ENCODE peak calls at places on chromosomes 11 and 22, in eight cellular contexts. One of them, this sample, is unnamed.

GRCh38 chr11:76388408-76388807 is 7.3 kb downstream of the GVQW3 start:
- DNase-seq in heart right ventricle: no peak
- DNase-seq in PC-3: no peak
- DNase-seq in psoas muscle: no peak
- DNase-seq in GM23338: no peak
- DNase-seq in Panc1: no peak
- DNase-seq in kidney epithelial cell: no peak
- DNase-seq in prostate gland: no peak
- DNase-seq in this sample: no peak

GRCh38 chr11:12411806-12412727 is 34.7 kb downstream of the PARVA start:
- DNase-seq in prostate gland: no peak
- DNase-seq in PC-3: peak; percentile 79
- DNase-seq in GM23338: peak; percentile 90
- DNase-seq in kidney epithelial cell: peak; percentile 83
- DNase-seq in Panc1: no peak
- DNase-seq in psoas muscle: peak; percentile 79
- DNase-seq in heart right ventricle: peak; percentile 57
- DNase-seq in this sample: peak; percentile 39

GRCh38 chr11:10591741-10592140 is 23.3 kb upstream of the LYVE1 start:
- DNase-seq in heart right ventricle: no peak
- DNase-seq in GM23338: no peak
- DNase-seq in Panc1: no peak
- DNase-seq in PC-3: no peak
- DNase-seq in prostate gland: no peak
- DNase-seq in psoas muscle: no peak
- DNase-seq in kidney epithelial cell: no peak
- DNase-seq in this sample: no peak

GRCh38 chr11:118652681-118653181 is 26.7 kb downstream of the TREH start:
- DNase-seq in kidney epithelial cell: no peak
- DNase-seq in prostate gland: no peak
- DNase-seq in PC-3: no peak
- DNase-seq in Panc1: no peak
- DNase-seq in psoas muscle: no peak
- DNase-seq in heart right ventricle: no peak
- DNase-seq in GM23338: no peak
- DNase-seq in this sample: no peak

GRCh38 chr11:86214710-86215109 is 29.8 kb upstream of the EED start:
- DNase-seq in GM23338: no peak
- DNase-seq in heart right ventricle: no peak
- DNase-seq in PC-3: peak; percentile 21
- DNase-seq in psoas muscle: no peak
- DNase-seq in Panc1: no peak
- DNase-seq in prostate gland: no peak
- DNase-seq in kidney epithelial cell: no peak
- DNase-seq in this sample: no peak

GRCh38 chr11:61037694-61038093 is 64.6 kb upstream of the CD5 start:
- DNase-seq in prostate gland: no peak
- DNase-seq in Panc1: no peak
- DNase-seq in PC-3: peak; percentile 50
- DNase-seq in kidney epithelial cell: no peak
- DNase-seq in GM23338: no peak
- DNase-seq in psoas muscle: no peak
- DNase-seq in heart right ventricle: no peak
- DNase-seq in this sample: no peak

GRCh38 chr11:17653606-17654005 is 65.8 kb upstream of the MYOD1 start:
- DNase-seq in prostate gland: no peak
- DNase-seq in GM23338: no peak
- DNase-seq in kidney epithelial cell: no peak
- DNase-seq in PC-3: no peak
- DNase-seq in Panc1: no peak
- DNase-seq in psoas muscle: no peak
- DNase-seq in heart right ventricle: no peak
- DNase-seq in this sample: no peak

GRCh38 chr11:132858203-132858602 is 674.1 kb downstream of the OPCML start:
- DNase-seq in GM23338: peak; percentile 83
- DNase-seq in heart right ventricle: no peak
- DNase-seq in PC-3: no peak
- DNase-seq in kidney epithelial cell: no peak
- DNase-seq in Panc1: no peak
- DNase-seq in psoas muscle: no peak
- DNase-seq in prostate gland: no peak
- DNase-seq in this sample: no peak

GRCh38 chr11:107468596-107468995 is 11.0 kb upstream of the CWF19L2 start:
- DNase-seq in kidney epithelial cell: no peak
- DNase-seq in heart right ventricle: no peak
- DNase-seq in PC-3: no peak
- DNase-seq in Panc1: no peak
- DNase-seq in prostate gland: no peak
- DNase-seq in psoas muscle: no peak
- DNase-seq in GM23338: no peak
- DNase-seq in this sample: no peak

GRCh38 chr11:69156673-69157155 is 979 bp downstream of the SMIM38 start:
- DNase-seq in kidney epithelial cell: no peak
- DNase-seq in PC-3: no peak
- DNase-seq in psoas muscle: no peak
- DNase-seq in heart right ventricle: no peak
- DNase-seq in prostate gland: no peak
- DNase-seq in GM23338: no peak
- DNase-seq in Panc1: no peak
- DNase-seq in this sample: no peak

GRCh38 chr11:10654211-10655150 is 39.1 kb downstream of the IRAG1 start:
- DNase-seq in GM23338: peak; percentile 67
- DNase-seq in psoas muscle: no peak
- DNase-seq in kidney epithelial cell: no peak
- DNase-seq in PC-3: peak; percentile 62
- DNase-seq in prostate gland: no peak
- DNase-seq in heart right ventricle: no peak
- DNase-seq in Panc1: no peak
- DNase-seq in this sample: no peak

GRCh38 chr11:45592581-45592980 is 72.8 kb downstream of the CHST1 start:
- DNase-seq in prostate gland: no peak
- DNase-seq in Panc1: no peak
- DNase-seq in psoas muscle: no peak
- DNase-seq in GM23338: no peak
- DNase-seq in kidney epithelial cell: no peak
- DNase-seq in heart right ventricle: no peak
- DNase-seq in PC-3: no peak
- DNase-seq in this sample: no peak

GRCh38 chr11:693887-694562 is 997 bp downstream of the DEAF1 start:
- DNase-seq in PC-3: no peak
- DNase-seq in heart right ventricle: no peak
- DNase-seq in GM23338: no peak
- DNase-seq in Panc1: no peak
- DNase-seq in prostate gland: no peak
- DNase-seq in psoas muscle: no peak
- DNase-seq in kidney epithelial cell: no peak
- DNase-seq in this sample: no peak

GRCh38 chr11:44286268-44286880 is 23.6 kb downstream of the ALX4 start:
- DNase-seq in PC-3: peak; percentile 70
- DNase-seq in GM23338: peak; percentile 93
- DNase-seq in Panc1: peak; percentile 47
- DNase-seq in kidney epithelial cell: no peak
- DNase-seq in heart right ventricle: peak; percentile 56
- DNase-seq in prostate gland: no peak
- DNase-seq in psoas muscle: peak; percentile 70
- DNase-seq in this sample: no peak

DNA sequence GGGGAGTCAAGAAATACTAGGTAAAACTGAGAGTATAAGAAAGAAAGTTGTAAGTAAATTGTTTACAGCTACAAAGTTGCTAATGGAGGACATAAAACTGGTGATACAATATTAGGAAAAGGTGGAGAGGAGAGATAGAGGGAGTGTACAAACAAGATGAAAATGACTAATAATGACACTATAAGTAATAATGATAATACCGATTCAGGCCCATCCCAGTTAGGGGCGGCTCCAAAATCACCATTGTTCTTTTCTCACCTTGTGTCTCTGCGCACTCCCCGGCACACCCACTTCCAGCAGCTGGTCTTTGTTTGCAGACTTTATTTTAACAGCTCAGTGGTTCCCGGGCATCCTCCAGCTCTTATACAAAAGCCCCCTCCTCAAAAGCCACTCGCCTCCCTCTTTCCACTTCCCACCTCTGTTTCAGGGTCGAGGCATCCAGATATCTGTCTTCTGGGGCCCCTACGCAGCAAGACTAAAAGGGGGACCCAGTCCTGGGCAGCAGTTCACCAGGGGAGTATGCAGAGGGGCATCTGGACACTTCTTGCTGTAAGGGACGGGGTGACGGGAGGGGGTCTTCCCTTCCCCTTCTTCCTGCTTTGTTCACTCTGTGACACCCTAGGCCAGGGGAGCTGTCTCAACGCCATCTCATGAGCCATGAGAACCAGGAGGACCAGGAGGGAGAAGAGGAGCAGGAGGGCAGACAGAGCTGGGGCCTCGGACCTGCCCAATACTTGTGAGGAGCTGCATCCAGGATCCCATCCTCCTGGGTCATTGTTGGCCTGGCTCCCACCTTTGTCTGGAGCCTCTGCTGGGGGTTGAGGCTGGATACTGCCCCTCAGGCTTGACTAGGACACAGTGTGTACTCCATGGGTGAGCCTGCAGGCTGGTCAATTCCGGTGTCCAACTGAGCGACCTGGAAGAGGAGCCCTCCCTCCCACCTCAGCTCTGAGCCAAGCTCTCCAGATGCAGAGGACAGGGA is 2.7 kb downstream of the APOL2 start:
- DNase-seq in Panc1: no peak
- DNase-seq in psoas muscle: no peak
- DNase-seq in GM23338: no peak
- DNase-seq in PC-3: no peak
- DNase-seq in heart right ventricle: no peak
- DNase-seq in kidney epithelial cell: no peak
- DNase-seq in prostate gland: no peak
- DNase-seq in this sample: no peak
- H3K4me3 ChIP-seq in Panc1: no peak overlapping the region
- H3K4me3 ChIP-seq in psoas muscle: peak overlapping the region; percentile 75
- H3K4me3 ChIP-seq in GM23338: no peak overlapping the region
- H3K4me3 ChIP-seq in PC-3: no peak overlapping the region
- H3K4me3 ChIP-seq in heart right ventricle: peak overlapping the region; percentile 73
- H3K4me3 ChIP-seq in kidney epithelial cell: no peak overlapping the region
- H3K4me3 ChIP-seq in prostate gland: no peak overlapping the region
- H3K4me3 ChIP-seq in this sample: peak overlapping the region; percentile 81

GRCh38 chr11:1870721-1871466 is 18.0 kb downstream of the LSP1 start:
- DNase-seq in kidney epithelial cell: no peak
- DNase-seq in Panc1: no peak
- DNase-seq in heart right ventricle: peak; percentile 34
- DNase-seq in GM23338: peak; percentile 21
- DNase-seq in psoas muscle: peak; percentile 72
- DNase-seq in PC-3: no peak
- DNase-seq in prostate gland: no peak
- DNase-seq in this sample: no peak

GRCh38 chr11:1870326-1870696 is 17.4 kb downstream of the LSP1 start:
- DNase-seq in Panc1: no peak
- DNase-seq in GM23338: no peak
- DNase-seq in PC-3: no peak
- DNase-seq in psoas muscle: no peak
- DNase-seq in kidney epithelial cell: no peak
- DNase-seq in heart right ventricle: peak; percentile 15
- DNase-seq in prostate gland: no peak
- DNase-seq in this sample: no peak

GRCh38 chr11:1868636-1869291 is 15.9 kb downstream of the LSP1 start:
- DNase-seq in PC-3: no peak
- DNase-seq in kidney epithelial cell: no peak
- DNase-seq in prostate gland: no peak
- DNase-seq in Panc1: no peak
- DNase-seq in GM23338: no peak
- DNase-seq in psoas muscle: peak; percentile 86
- DNase-seq in heart right ventricle: peak; percentile 61
- DNase-seq in this sample: no peak

GRCh38 chr11:1868056-1868635 is 15.3 kb downstream of the LSP1 start:
- DNase-seq in GM23338: no peak
- DNase-seq in psoas muscle: peak; percentile 45
- DNase-seq in kidney epithelial cell: no peak
- DNase-seq in heart right ventricle: peak; percentile 10
- DNase-seq in PC-3: no peak
- DNase-seq in prostate gland: no peak
- DNase-seq in Panc1: no peak
- DNase-seq in this sample: no peak

GRCh38 chr11:1869427-1870325 is 16.8 kb downstream of the LSP1 start:
- DNase-seq in psoas muscle: peak; percentile 73
- DNase-seq in kidney epithelial cell: no peak
- DNase-seq in heart right ventricle: peak; percentile 31
- DNase-seq in PC-3: no peak
- DNase-seq in prostate gland: no peak
- DNase-seq in Panc1: no peak
- DNase-seq in GM23338: peak; percentile 31
- DNase-seq in this sample: no peak
- TF ChIP-seq CTCF in psoas muscle: peak; percentile 22
- TF ChIP-seq CTCF in kidney epithelial cell: no peak
- TF ChIP-seq CTCF in heart right ventricle: no peak
- TF ChIP-seq CTCF in PC-3: no peak
- TF ChIP-seq CTCF in prostate gland: no peak
- TF ChIP-seq CTCF in Panc1: peak; percentile 79
- TF ChIP-seq CTCF in GM23338: no peak
- TF ChIP-seq CTCF in this sample: no peak

GRCh38 chr22:33299245-33299956 is 241.2 kb upstream of the SYN3 start:
- DNase-seq in PC-3: no peak
- DNase-seq in psoas muscle: no peak
- DNase-seq in prostate gland: no peak
- DNase-seq in GM23338: no peak
- DNase-seq in Panc1: no peak
- DNase-seq in heart right ventricle: no peak
- DNase-seq in kidney epithelial cell: peak; percentile 61
- DNase-seq in this sample: peak; percentile 68
- H3K4me3 ChIP-seq in PC-3: no peak overlapping the region
- H3K4me3 ChIP-seq in psoas muscle: no peak overlapping the region
- H3K4me3 ChIP-seq in prostate gland: no peak overlapping the region
- H3K4me3 ChIP-seq in GM23338: no peak overlapping the region
- H3K4me3 ChIP-seq in Panc1: no peak overlapping the region
- H3K4me3 ChIP-seq in heart right ventricle: no peak overlapping the region
- H3K4me3 ChIP-seq in kidney epithelial cell: no peak overlapping the region
- H3K4me3 ChIP-seq in this sample: peak overlapping the region; percentile 5

GRCh38 chr11:22165799-22166548 is 26.9 kb upstream of the ANO5 start:
- DNase-seq in GM23338: no peak
- DNase-seq in psoas muscle: no peak
- DNase-seq in kidney epithelial cell: no peak
- DNase-seq in PC-3: no peak
- DNase-seq in Panc1: no peak
- DNase-seq in prostate gland: no peak
- DNase-seq in heart right ventricle: no peak
- DNase-seq in this sample: no peak

GRCh38 chr11:22165087-22165486 is 27.8 kb upstream of the ANO5 start:
- DNase-seq in heart right ventricle: no peak
- DNase-seq in kidney epithelial cell: no peak
- DNase-seq in Panc1: no peak
- DNase-seq in PC-3: no peak
- DNase-seq in prostate gland: no peak
- DNase-seq in GM23338: no peak
- DNase-seq in psoas muscle: no peak
- DNase-seq in this sample: no peak

GRCh38 chr11:22173532-22173931 is 19.4 kb upstream of the ANO5 start:
- DNase-seq in psoas muscle: no peak
- DNase-seq in kidney epithelial cell: no peak
- DNase-seq in prostate gland: no peak
- DNase-seq in heart right ventricle: no peak
- DNase-seq in Panc1: no peak
- DNase-seq in GM23338: no peak
- DNase-seq in PC-3: no peak
- DNase-seq in this sample: no peak

DNA sequence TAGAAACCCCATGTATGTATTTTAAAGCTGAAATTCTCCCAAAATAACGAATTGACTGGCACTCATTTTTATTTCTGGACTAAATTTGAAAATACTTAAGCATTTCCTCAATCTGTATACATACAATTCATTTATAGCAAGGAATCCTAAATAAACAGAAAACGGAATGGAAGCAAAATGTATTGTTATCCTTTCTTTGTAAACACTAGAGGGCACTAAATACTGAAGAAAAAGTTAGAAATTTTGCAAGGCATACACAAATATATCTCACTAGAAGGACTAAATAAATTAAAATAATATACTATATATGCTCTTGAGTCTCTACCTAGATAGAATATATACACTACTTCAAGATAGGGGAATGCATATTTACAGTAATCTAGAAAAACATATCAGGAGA is 23.1 kb upstream of the ANO5 start:
- DNase-seq in PC-3: peak; percentile 5
- DNase-seq in GM23338: peak; percentile 27
- DNase-seq in heart right ventricle: no peak
- DNase-seq in prostate gland: no peak
- DNase-seq in Panc1: no peak
- DNase-seq in kidney epithelial cell: no peak
- DNase-seq in psoas muscle: no peak
- DNase-seq in this sample: no peak
- TF ChIP-seq CTCF in PC-3: peak; percentile 50
- TF ChIP-seq CTCF in GM23338: peak; percentile 73
- TF ChIP-seq CTCF in heart right ventricle: peak; percentile 37
- TF ChIP-seq CTCF in prostate gland: no peak
- TF ChIP-seq CTCF in Panc1: no peak
- TF ChIP-seq CTCF in kidney epithelial cell: peak; percentile 31
- TF ChIP-seq CTCF in psoas muscle: peak; percentile 55
- TF ChIP-seq CTCF in this sample: no peak